ENCODE peak calls at places on chromosomes 13 and 19, in ten cellular contexts. U, F, B, K, G, O, J, T, H and Q are unnamed samples.
A peak's percentile ranks its signal among the peaks of the same experiment; 100 is the strongest.

GRCh38 chr13:110340812-110341444 is 33.8 kb downstream of the COL4A2 start:
- DNase-seq in O (peak; percentile 65), T (no peak), F (peak; percentile 97), B (peak; percentile 56), G (no peak), K (peak; percentile 54), U (no peak), J (peak; percentile 45), H (peak; percentile 93), Q (no peak)

GRCh38 chr19:52943884-52944643 is 18.6 kb downstream of the ZNF816 start:
- DNase-seq in K (no peak), T (no peak), G (peak; percentile 71), U (no peak), O (no peak), H (no peak), J (no peak), B (peak; percentile 60), F (peak; percentile 16), Q (no peak)

GRCh38 chr19:11261902-11262839 is at the start of gene DOCK6:
- DNase-seq in U (no peak), J (no peak), F (no peak), B (peak; percentile 79), H (no peak), O (peak; percentile 74), G (peak; percentile 71), K (no peak), T (no peak), Q (no peak)

GRCh38 chr13:114152831-114153371 is 20.5 kb upstream of the RASA3 start:
- DNase-seq in B (peak; percentile 40), F (no peak), T (no peak), G (no peak), U (no peak), J (no peak), H (no peak), K (no peak), O (peak; percentile 32), Q (no peak)

GRCh38 chr19:50522881-50523280 is 9.2 kb upstream of the ASPDH start:
- DNase-seq in U (no peak), O (no peak), T (no peak), K (no peak), B (no peak), J (no peak), H (no peak), F (no peak), G (no peak), Q (no peak)

GRCh38 chr19:54517483-54517882 is 14.9 kb downstream of the LAIR2 start:
- DNase-seq in J (peak; percentile 17), H (peak; percentile 2), K (no peak), F (no peak), O (peak; percentile 65), U (peak; percentile 1), T (peak; percentile 48), B (peak; percentile 86), G (peak; percentile 78), Q (peak; percentile 72)

GRCh38 chr13:81488021-81488420 is 1147.1 kb upstream of the SPRY2 start:
- DNase-seq in H (no peak), K (no peak), F (no peak), U (no peak), J (no peak), T (no peak), O (no peak), G (no peak), B (no peak), Q (no peak)

GRCh38 chr19:55319786-55320185 is 5.4 kb downstream of the TMEM150B start:
- DNase-seq in T (no peak), F (no peak), U (no peak), G (peak; percentile 97), J (no peak), H (peak; percentile 28), B (peak; percentile 95), K (no peak), O (peak; percentile 38), Q (no peak)

GRCh38 chr19:48856921-48857320 is 11.5 kb downstream of the PLEKHA4 start:
- DNase-seq in H (no peak), K (no peak), J (no peak), U (no peak), F (no peak), B (no peak), T (no peak), O (no peak), G (no peak), Q (no peak)

GRCh38 chr19:23698711-23699520 is 11.9 kb upstream of the ZNF675 start:
- DNase-seq in J (no peak), K (peak; percentile 61), F (no peak), B (no peak), T (no peak), O (peak; percentile 41), H (no peak), U (no peak), G (peak; percentile 27), Q (no peak)

GRCh38 chr13:41543664-41544300 is 86.4 kb downstream of the RGCC start:
- DNase-seq in H (no peak), O (no peak), U (no peak), F (no peak), B (no peak), T (no peak), G (no peak), K (no peak), J (no peak), Q (no peak)

DNA sequence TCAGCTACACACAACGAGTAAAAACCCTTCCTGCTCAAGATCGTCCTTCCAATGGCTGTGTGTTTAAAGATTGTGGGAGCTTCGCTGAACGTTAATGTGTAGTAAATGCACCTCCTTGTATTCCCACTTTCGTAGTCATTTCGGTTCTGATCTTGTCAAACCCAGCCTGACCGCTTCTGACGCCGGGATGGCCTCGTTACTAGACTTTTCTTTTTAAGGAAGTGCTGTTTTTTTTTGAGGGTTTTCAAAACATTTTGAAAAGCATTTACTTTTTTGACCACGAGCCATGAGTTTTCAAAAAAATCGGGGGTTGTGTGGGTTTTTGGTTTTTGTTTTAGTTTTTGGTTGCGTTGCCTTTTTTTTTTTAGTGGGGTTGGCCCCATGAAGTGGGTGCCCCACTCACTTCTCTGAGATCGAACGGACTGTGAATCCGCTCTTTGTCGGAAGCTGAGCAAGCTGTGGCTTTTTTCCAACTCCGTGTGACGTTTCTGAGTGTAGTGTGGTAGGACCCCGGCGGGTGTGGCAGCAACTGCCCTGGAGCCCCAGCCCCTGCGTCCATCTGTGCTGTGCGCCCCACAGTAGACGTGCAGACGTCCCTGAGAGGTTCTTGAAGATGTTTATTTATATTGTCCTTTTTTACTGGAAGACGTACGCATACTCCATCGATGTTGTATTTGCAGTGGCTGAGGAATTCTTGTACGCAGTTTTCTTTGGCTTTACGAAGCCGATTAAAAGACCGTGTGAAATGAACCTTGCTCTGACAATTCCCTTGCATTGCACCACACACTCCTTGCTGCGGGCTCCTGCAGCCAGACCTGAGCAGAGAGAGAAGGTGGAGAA is 2.7 kb upstream of the FAM174C start:
- DNase-seq in G (no peak), T (no peak), K (no peak), U (no peak), J (no peak), F (no peak), O (no peak), B (no peak), H (no peak), Q (no peak)
- H3K4me3 ChIP-seq in G (no peak overlapping the region), T (no peak overlapping the region), K (no peak overlapping the region), U (no peak overlapping the region), J (no peak overlapping the region), F (peak overlapping the region; percentile 82), O (no peak overlapping the region), B (no peak overlapping the region), H (no peak overlapping the region), Q (no peak overlapping the region)

GRCh38 chr13:50357586-50358118 is 342.4 kb downstream of the KCNRG start:
- DNase-seq in F (no peak), J (no peak), O (no peak), T (no peak), B (no peak), U (no peak), G (no peak), K (peak; percentile 21), H (peak; percentile 93), Q (no peak)

GRCh38 chr13:50358715-50359367 is 343.6 kb downstream of the KCNRG start:
- DNase-seq in U (no peak), K (no peak), T (no peak), G (no peak), B (no peak), H (no peak), J (no peak), O (no peak), F (no peak), Q (no peak)

GRCh38 chr13:50355797-50356196 is 340.6 kb downstream of the KCNRG start:
- DNase-seq in H (no peak), K (no peak), O (no peak), T (no peak), U (no peak), G (no peak), F (no peak), B (no peak), J (no peak), Q (no peak)

GRCh38 chr13:50358221-50358620 is 343.0 kb downstream of the KCNRG start:
- DNase-seq in U (no peak), J (no peak), B (no peak), O (no peak), H (no peak), K (no peak), T (no peak), G (no peak), F (no peak), Q (no peak)

GRCh38 chr13:50357136-50357535 is 341.9 kb downstream of the KCNRG start:
- DNase-seq in O (no peak), T (no peak), B (no peak), H (no peak), K (no peak), U (no peak), J (no peak), F (no peak), G (no peak), Q (no peak)
- H3K4me3 ChIP-seq in O (no peak overlapping the region), T (no peak overlapping the region), B (no peak overlapping the region), H (no peak overlapping the region), K (no peak overlapping the region), U (no peak overlapping the region), J (no peak overlapping the region), F (no peak overlapping the region), G (no peak overlapping the region), Q (no peak overlapping the region)

GRCh38 chr19:9342610-9343304 is 18.8 kb downstream of the ZNF559 start:
- DNase-seq in B (no peak), U (no peak), K (no peak), O (no peak), J (no peak), H (no peak), T (no peak), F (no peak), G (peak; percentile 14), Q (no peak)
- H3K4me3 ChIP-seq in B (peak overlapping the region; percentile 75), U (no peak overlapping the region), K (no peak overlapping the region), O (no peak overlapping the region), J (peak overlapping the region; percentile 11), H (no peak overlapping the region), T (peak overlapping the region; percentile 8), F (no peak overlapping the region), G (peak overlapping the region; percentile 12), Q (no peak overlapping the region)

DNA sequence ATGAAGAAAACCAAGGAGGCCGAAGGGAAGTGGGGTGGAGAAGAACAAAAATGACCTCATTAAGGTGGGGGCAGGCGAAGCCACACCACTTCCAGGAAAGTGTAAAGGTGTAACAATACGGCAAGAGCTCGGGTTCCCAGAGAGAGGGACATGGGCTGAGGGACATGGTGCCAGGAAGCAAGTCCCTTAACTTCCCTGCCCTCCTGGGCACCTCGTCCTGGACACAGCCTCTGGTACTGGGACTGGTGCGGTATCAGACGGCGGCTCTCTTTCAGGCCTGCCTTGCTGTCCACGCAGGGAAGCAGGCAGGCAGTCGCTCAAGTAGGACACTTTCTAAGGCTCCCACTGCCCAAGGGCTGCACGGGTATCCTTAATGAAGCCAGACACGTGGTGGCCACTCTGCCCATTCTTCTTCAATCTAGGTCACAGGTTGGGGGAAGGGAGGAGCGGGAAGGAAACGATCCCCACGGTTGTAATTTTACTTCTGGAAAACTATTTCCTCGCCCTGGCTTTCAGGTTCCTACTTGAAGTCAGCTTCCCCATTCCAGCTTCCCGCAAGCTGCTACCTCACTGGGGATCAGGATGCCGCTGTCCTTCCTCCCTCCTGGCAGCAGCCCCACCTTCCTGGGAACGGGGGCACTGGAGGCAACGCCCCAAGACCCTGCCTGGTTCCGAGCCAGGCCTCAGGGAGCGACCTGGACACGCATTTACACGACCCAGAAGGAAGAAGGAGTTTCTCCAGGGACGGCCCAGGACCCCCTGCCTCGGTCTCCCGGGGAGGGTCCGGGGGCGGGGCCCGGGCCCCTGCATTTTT is 1.2 kb downstream of the AP3D1 start:
- DNase-seq in U (no peak), T (no peak), G (peak; percentile 47), J (no peak), F (no peak), O (peak; percentile 60), K (no peak), B (no peak), H (peak; percentile 23), Q (no peak)
- H3K4me3 ChIP-seq in U (peak overlapping the region; percentile 96), T (peak overlapping the region; percentile 74), G (peak overlapping the region; percentile 98), J (peak overlapping the region; percentile 87), F (peak overlapping the region; percentile 92), O (peak overlapping the region; percentile 94), K (peak overlapping the region; percentile 93), B (peak overlapping the region; percentile 93), H (peak overlapping the region; percentile 99), Q (peak overlapping the region; percentile 83)